ENCODE peak calls at places on chromosomes 7 and 10, in ten cellular contexts. Y, F, X, U, B, H, W, G, Z and R are unnamed samples.

GRCh38 chr7:78736548-78736947 is 716.9 kb downstream of the MAGI2 start:
- DNase-seq in F (no peak), U (no peak), W (no peak), G (no peak), Y (no peak), Z (no peak), B (no peak), X (no peak), H (no peak), R (no peak)

GRCh38 chr10:102814873-102815661 is 22.1 kb downstream of the CYP17A1 start:
- DNase-seq in G (no peak), F (peak), B (peak), Z (no peak), Y (peak), U (peak), W (no peak), X (no peak), H (no peak), R (peak)

GRCh38 chr10:133230387-133231195 is 574 bp downstream of the UTF1 start:
- DNase-seq in G (no peak), W (peak), H (peak), U (no peak), X (peak), B (no peak), Y (no peak), Z (no peak), F (no peak), R (no peak)

GRCh38 chr7:82288769-82289535 is 154.6 kb downstream of the CACNA2D1 start:
- DNase-seq in G (no peak), Y (peak), X (no peak), F (no peak), U (no peak), Z (peak), B (no peak), H (no peak), W (no peak), R (no peak)

GRCh38 chr10:123150986-123151738 is 3.0 kb upstream of the BUB3 start:
- DNase-seq in Y (no peak), F (no peak), X (peak), G (no peak), U (no peak), B (peak), Z (no peak), H (no peak), W (no peak), R (peak)

GRCh38 chr10:17212802-17213204 is 11.3 kb upstream of the TRDMT1 start:
- DNase-seq in X (no peak), G (no peak), F (no peak), H (no peak), U (no peak), Y (no peak), Z (no peak), W (no peak), B (no peak), R (no peak)

GRCh38 chr7:150382123-150382843 is 3.2 kb downstream of the ZNF775 start:
- DNase-seq in W (no peak), B (no peak), U (no peak), G (no peak), H (no peak), X (peak), F (no peak), Y (no peak), Z (no peak), R (no peak)

GRCh38 chr10:110413903-110414562 is 83.7 kb upstream of the DUSP5 start:
- DNase-seq in H (no peak), W (no peak), F (no peak), Y (peak), X (no peak), Z (no peak), B (no peak), G (no peak), U (no peak), R (no peak)

GRCh38 chr10:98956576-98957260 is 278.9 kb downstream of the HPSE2 start:
- DNase-seq in Z (no peak), W (no peak), G (peak), H (no peak), F (no peak), U (peak), B (peak), Y (peak), X (no peak), R (peak)

GRCh38 chr7:158398750-158399149 is 188.9 kb downstream of the PTPRN2 start:
- DNase-seq in Z (no peak), W (no peak), G (no peak), H (no peak), U (no peak), X (no peak), B (no peak), Y (no peak), F (no peak), R (no peak)

GRCh38 chr7:8133955-8134733 is 127.8 kb downstream of the ICA1 start:
- DNase-seq in Y (no peak), Z (no peak), F (no peak), X (no peak), B (no peak), H (no peak), U (no peak), W (no peak), G (peak), R (no peak)

GRCh38 chr7:431658-432111 is 88.0 kb downstream of the PDGFA start:
- DNase-seq in H (no peak), U (no peak), W (no peak), F (no peak), B (no peak), X (no peak), G (no peak), Z (no peak), Y (no peak), R (no peak)

GRCh38 chr7:20383351-20383750 is 52.7 kb downstream of the ITGB8 start:
- DNase-seq in F (no peak), X (no peak), H (no peak), Z (no peak), Y (no peak), B (no peak), U (no peak), W (no peak), G (no peak), R (no peak)

GRCh38 chr10:72682626-72683025 is 9.3 kb upstream of the MCU start:
- DNase-seq in G (no peak), U (no peak), H (no peak), W (no peak), X (no peak), Z (no peak), Y (peak), B (no peak), F (no peak), R (no peak)

GRCh38 chr7:35035511-35035921 is 1.8 kb downstream of the DPY19L1 start:
- DNase-seq in W (peak), G (peak), B (peak), Z (peak), Y (peak), H (peak), U (peak), F (no peak), X (peak), R (peak)

GRCh38 chr10:48448796-48449195 is 142.3 kb downstream of the MAPK8 start:
- DNase-seq in F (no peak), X (no peak), Z (no peak), G (no peak), U (peak), Y (peak), B (peak), W (no peak), H (no peak), R (peak)

GRCh38 chr10:77530011-77530410 is 107.6 kb downstream of the KCNMA1 start:
- DNase-seq in H (no peak), B (no peak), Z (no peak), Y (no peak), F (no peak), X (no peak), G (no peak), U (no peak), W (no peak), R (no peak)

GRCh38 chr10:132627736-132628512 is 90.3 kb downstream of the INPP5A start:
- DNase-seq in F (peak), W (no peak), U (peak), B (peak), Z (peak), G (no peak), H (no peak), X (no peak), Y (peak), R (peak)

GRCh38 chr7:4078580-4078979 is 603.5 kb upstream of the FOXK1 start:
- DNase-seq in B (no peak), Y (no peak), G (no peak), U (no peak), W (no peak), Z (no peak), X (no peak), H (no peak), F (no peak), R (no peak)

GRCh38 chr10:89944138-89944537 is 242.7 kb downstream of the KIF20B start:
- DNase-seq in F (no peak), Y (no peak), G (no peak), B (no peak), W (no peak), H (no peak), U (no peak), Z (no peak), X (no peak), R (no peak)

GRCh38 chr7:47757946-47758371 is 176.0 kb upstream of the TNS3 start:
- DNase-seq in W (no peak), U (peak), Y (peak), B (peak), H (no peak), Z (no peak), F (peak), X (no peak), G (peak), R (peak)

GRCh38 chr7:30974605-30975256 is 11.0 kb downstream of the GHRHR start:
- DNase-seq in X (peak), G (no peak), H (peak), W (peak), U (peak), Y (peak), B (peak), Z (peak), F (peak), R (peak)

GRCh38 chr10:26738354-26738753 is 40.9 kb downstream of the PDSS1 start:
- DNase-seq in U (no peak), Z (no peak), B (no peak), Y (no peak), H (no peak), F (no peak), G (no peak), X (no peak), W (no peak), R (no peak)

GRCh38 chr7:100855515-100855914 is 3.0 kb downstream of the SLC12A9 start:
- DNase-seq in U (no peak), F (no peak), X (no peak), Z (no peak), G (no peak), H (no peak), Y (no peak), B (no peak), W (no peak), R (peak)